ENCODE peak calls at places on chromosome 7, in four cellular contexts. Q is aorta, L is fibroblast of lung, K is mesenchymal stem cell. P is an unnamed sample.

GRCh38 chr7:159094030-159094740 is 50.5 kb downstream of the VIPR2 start:
- DNase-seq in Q (no peak), L (no peak), K (no peak), P (peak; percentile 40)

GRCh38 chr7:57414415-57414814 is 35.6 kb upstream of the ZNF716 start:
- DNase-seq in Q (no peak), L (no peak), K (no peak), P (no peak)

GRCh38 chr7:110944966-110945644 is 145.8 kb upstream of the LRRN3 start:
- DNase-seq in Q (no peak), L (peak; percentile 25), K (no peak), P (no peak)

GRCh38 chr7:130142654-130143333 is 62.4 kb downstream of the TMEM209 start:
- DNase-seq in Q (no peak), L (no peak), K (no peak), P (no peak)

GRCh38 chr7:23600251-23600650 is 3.1 kb downstream of the CCDC126 start:
- DNase-seq in Q (no peak), L (peak; percentile 40), K (no peak), P (no peak)

GRCh38 chr7:138515001-138515528 is 55.0 kb downstream of the TRIM24 start:
- DNase-seq in Q (no peak), L (no peak), K (no peak), P (no peak)

GRCh38 chr7:956031-956430 is 1.6 kb upstream of the ADAP1 start:
- DNase-seq in Q (peak; percentile 16), L (no peak), K (no peak), P (peak; percentile 36)

GRCh38 chr7:38858281-38858884 is 50.6 kb downstream of the VPS41 start:
- DNase-seq in Q (no peak), L (peak; percentile 51), K (peak; percentile 85), P (no peak)

GRCh38 chr7:124031919-124032318 is 948 bp downstream of the TMEM229A start:
- DNase-seq in Q (no peak), L (no peak), K (peak; percentile 6), P (no peak)

GRCh38 chr7:64947252-64948000 is 43.4 kb downstream of the ZNF117 start:
- DNase-seq in Q (no peak), L (no peak), K (no peak), P (peak; percentile 69)

GRCh38 chr7:47100815-47101435 is 481.0 kb downstream of the TNS3 start:
- DNase-seq in Q (peak; percentile 73), L (peak; percentile 44), K (peak; percentile 51), P (peak; percentile 80)

GRCh38 chr7:30815016-30815854 is 44.0 kb downstream of the MINDY4 start:
- DNase-seq in Q (peak; percentile 84), L (no peak), K (peak; percentile 12), P (no peak)

GRCh38 chr7:91772100-91772794 is 108.3 kb downstream of the MTERF1 start:
- DNase-seq in Q (no peak), L (peak; percentile 91), K (no peak), P (no peak)

GRCh38 chr7:17486835-17487234 is 188.4 kb downstream of the AHR start:
- DNase-seq in Q (no peak), L (no peak), K (no peak), P (no peak)

GRCh38 chr7:107322015-107322414 is 147.8 kb upstream of the GPR22 start:
- DNase-seq in Q (no peak), L (no peak), K (no peak), P (no peak)

GRCh38 chr7:128826916-128827247 is 3.3 kb upstream of the FLNC start:
- DNase-seq in Q (no peak), L (no peak), K (no peak), P (no peak)

GRCh38 chr7:18535811-18536413 is 40.4 kb downstream of the HDAC9 start:
- DNase-seq in Q (no peak), L (no peak), K (no peak), P (no peak)

GRCh38 chr7:130010689-130011412 is 40.3 kb downstream of the ZC3HC1 start:
- DNase-seq in Q (peak; percentile 87), L (peak; percentile 79), K (peak; percentile 91), P (peak; percentile 70)

GRCh38 chr7:37208528-37208927 is 240.1 kb downstream of the ELMO1 start:
- DNase-seq in Q (peak; percentile 78), L (peak; percentile 50), K (peak; percentile 82), P (no peak)

GRCh38 chr7:105894131-105894530 is 17.7 kb upstream of the ATXN7L1 start:
- DNase-seq in Q (no peak), L (no peak), K (no peak), P (no peak)

GRCh38 chr7:149552778-149553177 is 55.2 kb upstream of the ZNF746 start:
- DNase-seq in Q (no peak), L (no peak), K (no peak), P (no peak)

GRCh38 chr7:101179117-101179779 is 845 bp downstream of the NAT16 start:
- DNase-seq in Q (no peak), L (no peak), K (no peak), P (no peak)

GRCh38 chr7:8042796-8043535 is 74.4 kb downstream of the GLCCI1 start:
- DNase-seq in Q (no peak), L (peak; percentile 78), K (no peak), P (no peak)

GRCh38 chr7:123802249-123802648 is 42.7 kb upstream of the HYAL4 start:
- DNase-seq in Q (no peak), L (no peak), K (no peak), P (no peak)

GRCh38 chr7:45511721-45512422 is 62.3 kb upstream of the ADCY1 start:
- DNase-seq in Q (no peak), L (no peak), K (no peak), P (no peak)

GRCh38 chr7:32266932-32267475 is 196.8 kb upstream of the PDE1C start:
- DNase-seq in Q (no peak), L (no peak), K (no peak), P (no peak)

GRCh38 chr7:78473011-78473410 is 674.4 kb downstream of the PHTF2 start:
- DNase-seq in Q (no peak), L (peak; percentile 21), K (peak; percentile 22), P (no peak)

GRCh38 chr7:30690011-30690410 is 7.8 kb upstream of the CRHR2 start:
- DNase-seq in Q (no peak), L (no peak), K (no peak), P (no peak)

GRCh38 chr7:110595694-110596093 is 495.2 kb upstream of the LRRN3 start:
- DNase-seq in Q (no peak), L (no peak), K (no peak), P (no peak)

GRCh38 chr7:159191236-159191635 is 46.6 kb upstream of the VIPR2 start:
- DNase-seq in Q (no peak), L (no peak), K (no peak), P (no peak)

GRCh38 chr7:101172005-101172853 is 6.9 kb upstream of the VGF start:
- DNase-seq in Q (no peak), L (no peak), K (no peak), P (no peak)

GRCh38 chr7:2511769-2512168 is 7.8 kb upstream of the LFNG start:
- DNase-seq in Q (no peak), L (no peak), K (no peak), P (no peak)
- H3K4me1 ChIP-seq in Q (no peaks in the 10 kb centered on the region), L (peaks cover 13% of the 10 kb centered on the region), K (peaks cover 74% of the 10 kb centered on the region), P (peaks cover 52% of the 10 kb centered on the region)

GRCh38 chr7:76291346-76292205 is 10.9 kb upstream of the HSPB1 start:
- DNase-seq in Q (peak; percentile 93), L (peak; percentile 97), K (peak; percentile 99), P (peak; percentile 93)
- H3K4me3 ChIP-seq in Q (peak overlapping the region; percentile 37), L (peak overlapping the region; percentile 10), K (no peak overlapping the region), P (peak overlapping the region; percentile 45)

GRCh38 chr7:140179339-140179738 is 2.6 kb upstream of the KDM7A start:
- DNase-seq in Q (no peak), L (no peak), K (no peak), P (no peak)
- H3K27me3 ChIP-seq in Q (no peaks in the 10 kb centered on the region), L (peaks cover 7% of the 10 kb centered on the region), K (peaks cover 36% of the 10 kb centered on the region), P (peaks cover 3% of the 10 kb centered on the region)

GRCh38 chr7:92782855-92783254 is 53.5 kb downstream of the CDK6 start:
- DNase-seq in Q (no peak), L (no peak), K (no peak), P (no peak)

GRCh38 chr7:92781117-92781720 is 55.2 kb downstream of the CDK6 start:
- DNase-seq in Q (no peak), L (peak; percentile 29), K (no peak), P (no peak)

GRCh38 chr7:92784935-92785334 is 51.4 kb downstream of the CDK6 start:
- DNase-seq in Q (no peak), L (no peak), K (no peak), P (no peak)

GRCh38 chr7:92782236-92782635 is 54.1 kb downstream of the CDK6 start:
- DNase-seq in Q (no peak), L (no peak), K (no peak), P (no peak)

GRCh38 chr7:92783260-92783911 is 53.0 kb downstream of the CDK6 start:
- DNase-seq in Q (no peak), L (no peak), K (no peak), P (no peak)
- H3K4me1 ChIP-seq in Q (peaks cover 13% of the 10 kb centered on the region), L (peaks cover 10% of the 10 kb centered on the region), K (no peaks in the 10 kb centered on the region), P (peaks cover 12% of the 10 kb centered on the region)

DNA sequence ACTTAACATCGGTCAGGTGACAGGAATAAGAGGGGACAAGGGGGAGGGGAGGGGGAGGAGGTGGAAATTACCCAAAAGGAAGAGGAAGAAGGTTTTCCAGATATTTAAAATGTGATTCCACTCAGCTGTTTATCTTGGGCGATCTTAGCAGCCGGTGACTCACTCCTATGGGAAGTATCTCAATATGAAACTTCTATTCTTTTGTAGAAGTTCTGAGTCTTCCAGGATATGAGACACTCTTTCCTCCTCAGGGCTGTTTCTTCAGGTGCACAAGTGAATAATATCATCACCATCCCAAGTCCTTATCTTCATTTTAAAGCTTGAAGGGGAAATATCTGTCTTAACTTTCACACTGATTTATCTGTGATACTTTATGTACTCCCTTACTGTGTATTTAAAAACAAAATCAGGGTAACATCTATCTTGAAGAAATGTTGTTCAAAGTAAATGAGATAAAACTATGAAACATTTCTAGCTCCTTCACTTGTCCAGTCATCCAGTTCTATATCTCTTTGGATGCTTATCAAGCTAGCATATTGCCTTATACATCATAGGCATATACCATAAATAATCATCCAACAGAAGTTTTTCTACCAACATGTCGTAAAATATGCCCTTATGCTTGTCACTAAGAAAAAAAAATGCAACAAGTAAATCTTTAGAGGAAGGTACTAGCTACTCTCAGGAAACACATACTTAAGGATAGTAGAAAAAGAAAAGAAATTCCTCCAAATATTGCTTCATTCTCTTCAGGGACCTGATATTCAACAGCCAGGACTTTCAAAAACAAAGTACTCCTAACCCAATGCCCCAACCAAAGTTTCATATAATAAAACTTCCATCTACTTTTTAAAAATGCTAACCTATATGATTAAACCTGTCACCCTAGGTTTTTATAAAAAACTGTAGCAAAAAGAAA is 13.7 kb downstream of the DOCK4 start:
- DNase-seq in Q (no peak), L (peak; percentile 76), K (peak; percentile 71), P (no peak)
- H3K4me3 ChIP-seq in Q (no peak overlapping the region), L (no peak overlapping the region), K (no peak overlapping the region), P (no peak overlapping the region)

GRCh38 chr7:2279873-2280272 is 34.4 kb downstream of the SNX8 start:
- DNase-seq in Q (no peak), L (no peak), K (no peak), P (no peak)
- H3K27me3 ChIP-seq in Q (no peaks in the 10 kb centered on the region), L (no peaks in the 10 kb centered on the region), K (no peaks in the 10 kb centered on the region), P (no peaks in the 10 kb centered on the region)

GRCh38 chr7:88301924-88302323 is 4.8 kb downstream of the STEAP4 start:
- DNase-seq in Q (no peak), L (no peak), K (no peak), P (no peak)
- H3K4me1 ChIP-seq in Q (no peaks in the 10 kb centered on the region), L (no peaks in the 10 kb centered on the region), K (peaks cover 6% of the 10 kb centered on the region), P (peaks cover 9% of the 10 kb centered on the region)